ENCODE peak calls at places on chromosomes 2 and 18, in six cellular contexts. T, Z, S, V, N and G are unnamed samples.

GRCh38 chr18:69127844-69128486 is 272.7 kb upstream of the DOK6 start:
- DNase-seq in T (no peak), Z (no peak), S (no peak), V (no peak), N (no peak), G (no peak)

GRCh38 chr2:176139170-176139611 is 9.7 kb downstream of the HOXD8 start:
- DNase-seq in T (peak; percentile 74), Z (no peak), S (no peak), V (no peak), N (no peak), G (no peak)

GRCh38 chr2:50787636-50788035 is 244.3 kb downstream of the NRXN1 start:
- DNase-seq in T (no peak), Z (no peak), S (no peak), V (no peak), N (no peak), G (no peak)

GRCh38 chr2:74533464-74533863 is 3.7 kb downstream of the HTRA2 start:
- DNase-seq in T (no peak), Z (no peak), S (no peak), V (no peak), N (no peak), G (no peak)

GRCh38 chr2:20455076-20455587 is 8.3 kb downstream of the RHOB start:
- DNase-seq in T (no peak), Z (no peak), S (no peak), V (no peak), N (no peak), G (no peak)

GRCh38 chr2:158488442-158489216 is 31.9 kb downstream of the PKP4 start:
- DNase-seq in T (no peak), Z (no peak), S (no peak), V (no peak), N (no peak), G (no peak)

GRCh38 chr2:38658613-38659012 is 7.3 kb upstream of the GALM start:
- DNase-seq in T (no peak), Z (no peak), S (no peak), V (no peak), N (no peak), G (peak; percentile 42)

GRCh38 chr2:61978522-61978921 is 73.0 kb downstream of the COMMD1 start:
- DNase-seq in T (peak; percentile 69), Z (no peak), S (peak; percentile 18), V (no peak), N (peak; percentile 45), G (peak; percentile 78)

GRCh38 chr2:8539743-8540551 is 141.9 kb upstream of the ID2 start:
- DNase-seq in T (no peak), Z (no peak), S (no peak), V (no peak), N (no peak), G (peak; percentile 46)

GRCh38 chr2:17363846-17364245 is 154.4 kb downstream of the RAD51AP2 start:
- DNase-seq in T (no peak), Z (no peak), S (no peak), V (no peak), N (no peak), G (no peak)

GRCh38 chr2:46014911-46015654 is 282.1 kb upstream of the EPAS1 start:
- DNase-seq in T (peak; percentile 86), Z (no peak), S (no peak), V (no peak), N (no peak), G (no peak)

GRCh38 chr18:77131652-77132368 is 773 bp downstream of the MBP start:
- DNase-seq in T (no peak), Z (no peak), S (no peak), V (peak; percentile 54), N (no peak), G (peak; percentile 81)

GRCh38 chr2:48250943-48251342 is 279.0 kb upstream of the STON1 start:
- DNase-seq in T (no peak), Z (no peak), S (peak; percentile 65), V (no peak), N (no peak), G (peak; percentile 93)

GRCh38 chr18:40179647-40180175 is 1775.3 kb upstream of the PIK3C3 start:
- DNase-seq in T (no peak), Z (no peak), S (no peak), V (no peak), N (no peak), G (no peak)

GRCh38 chr2:46010925-46011490 is 286.2 kb upstream of the EPAS1 start:
- DNase-seq in T (peak; percentile 72), Z (no peak), S (peak; percentile 47), V (peak; percentile 62), N (no peak), G (peak; percentile 54)

GRCh38 chr2:180159921-180160320 is 152.8 kb upstream of the CWC22 start:
- DNase-seq in T (no peak), Z (no peak), S (no peak), V (no peak), N (no peak), G (no peak)

GRCh38 chr2:33412920-33413319 is 63.5 kb upstream of the RASGRP3 start:
- DNase-seq in T (peak; percentile 82), Z (no peak), S (peak; percentile 26), V (peak; percentile 85), N (no peak), G (peak; percentile 62)

GRCh38 chr2:120661551-120661950 is 74.1 kb upstream of the GLI2 start:
- DNase-seq in T (no peak), Z (no peak), S (no peak), V (no peak), N (no peak), G (no peak)

GRCh38 chr2:101464841-101465240 is 10.1 kb downstream of the RFX8 start:
- DNase-seq in T (peak; percentile 62), Z (no peak), S (no peak), V (no peak), N (no peak), G (no peak)

GRCh38 chr2:29213871-29214341 is 98.7 kb downstream of the CLIP4 start:
- DNase-seq in T (no peak), Z (no peak), S (no peak), V (no peak), N (no peak), G (no peak)

GRCh38 chr18:12305930-12306629 is 2.0 kb upstream of the TUBB6 start:
- DNase-seq in T (no peak), Z (no peak), S (no peak), V (no peak), N (no peak), G (no peak)

GRCh38 chr2:86498468-86499260 is 57.5 kb downstream of the KDM3A start:
- DNase-seq in T (no peak), Z (no peak), S (no peak), V (no peak), N (no peak), G (no peak)

GRCh38 chr2:13550832-13551231 is 834.1 kb downstream of the TRIB2 start:
- DNase-seq in T (no peak), Z (no peak), S (no peak), V (no peak), N (no peak), G (peak; percentile 66)

GRCh38 chr18:3931542-3932112 is 481.7 kb downstream of the TGIF1 start:
- DNase-seq in T (no peak), Z (no peak), S (no peak), V (peak; percentile 6), N (no peak), G (no peak)

GRCh38 chr2:113886479-113887383 is 3.2 kb upstream of the ACTR3 start:
- DNase-seq in T (no peak), Z (no peak), S (peak; percentile 62), V (peak; percentile 68), N (peak; percentile 98), G (peak; percentile 97)

GRCh38 chr2:3960106-3960505 is 256.7 kb downstream of the DCDC2C start:
- DNase-seq in T (no peak), Z (no peak), S (no peak), V (peak; percentile 16), N (no peak), G (no peak)

GRCh38 chr2:171181067-171182049 is 20.7 kb upstream of the TLK1 start:
- DNase-seq in T (peak; percentile 28), Z (no peak), S (no peak), V (no peak), N (no peak), G (no peak)

GRCh38 chr2:236856856-236857616 is 228.7 kb upstream of the COPS8 start:
- DNase-seq in T (no peak), Z (no peak), S (no peak), V (no peak), N (no peak), G (no peak)
- TF ChIP-seq MYC in T (no peak), Z (no peak), S (no peak), V (no peak), N (no peak), G (no peak)

DNA sequence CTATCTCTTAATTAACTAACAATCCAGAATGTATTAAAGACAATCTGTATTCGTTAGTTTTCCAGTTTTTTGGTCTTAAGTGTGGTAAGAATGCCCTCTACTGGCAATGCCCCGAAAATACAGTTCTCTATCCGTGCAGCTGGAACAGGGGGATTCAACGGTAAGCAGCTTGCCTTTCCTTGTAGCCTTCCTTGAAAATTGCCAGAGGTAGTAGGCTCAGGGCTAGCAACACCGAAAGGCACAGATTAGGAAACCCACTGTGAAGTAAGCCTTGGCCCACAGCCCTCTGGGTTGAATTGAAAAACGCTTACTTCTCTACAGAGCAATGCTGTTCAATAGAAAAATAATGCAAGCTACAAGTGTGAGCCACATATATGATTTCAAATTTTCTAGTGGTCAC is 17.1 kb upstream of the VPS4B start:
- DNase-seq in T (peak; percentile 78), Z (peak; percentile 43), S (peak; percentile 33), V (peak; percentile 68), N (no peak), G (peak; percentile 76)
- TF ChIP-seq MAX in T (no peak), Z (no peak), S (no peak), V (no peak), N (no peak), G (no peak)

GRCh38 chr18:63148449-63149199 is 170.9 kb downstream of the BCL2 start:
- DNase-seq in T (no peak), Z (no peak), S (no peak), V (no peak), N (no peak), G (no peak)
- H3K4me3 ChIP-seq in T (no peak overlapping the region), Z (no peak overlapping the region), S (no peak overlapping the region), V (no peak overlapping the region), N (no peak overlapping the region), G (no peak overlapping the region)

GRCh38 chr2:383173-383572 is 95.3 kb upstream of the ALKAL2 start:
- DNase-seq in T (no peak), Z (no peak), S (no peak), V (peak; percentile 10), N (no peak), G (no peak)

GRCh38 chr2:385061-385460 is 97.2 kb upstream of the ALKAL2 start:
- DNase-seq in T (no peak), Z (no peak), S (no peak), V (no peak), N (no peak), G (no peak)

GRCh38 chr2:381919-382833 is 94.3 kb upstream of the ALKAL2 start:
- DNase-seq in T (no peak), Z (no peak), S (no peak), V (no peak), N (no peak), G (no peak)

GRCh38 chr2:386406-387103 is 98.7 kb upstream of the ALKAL2 start:
- DNase-seq in T (no peak), Z (no peak), S (no peak), V (no peak), N (no peak), G (no peak)

DNA sequence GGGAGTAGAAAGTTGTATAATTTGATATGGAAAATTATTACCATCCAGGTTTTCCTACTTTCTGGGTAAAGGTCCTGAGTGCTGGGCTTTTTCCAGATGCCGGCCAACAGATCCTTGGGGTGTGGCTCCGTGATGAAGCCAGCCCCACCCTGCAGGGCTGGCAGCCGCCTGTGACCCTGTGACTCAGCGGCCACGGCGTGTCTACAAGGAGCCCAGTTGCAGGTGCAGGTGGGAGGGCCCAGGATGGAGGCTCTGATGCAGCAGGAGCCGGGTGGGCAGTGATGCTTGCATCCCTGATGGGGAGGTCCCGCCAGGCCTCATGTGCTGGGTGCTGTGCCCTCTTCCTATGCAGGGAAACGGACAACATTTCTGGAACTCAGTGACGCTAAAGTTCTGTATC is 96.0 kb upstream of the ALKAL2 start:
- DNase-seq in T (no peak), Z (no peak), S (no peak), V (peak; percentile 17), N (no peak), G (no peak)
- TF ChIP-seq MYC in T (no peak), Z (no peak), S (no peak), V (no peak), N (no peak), G (no peak)